ENCODE peak calls at places on chromosomes 12 and 14, in four cellular contexts. C, K, V and I are unnamed samples.

GRCh38 chr14:100747021-100747586 is 20.4 kb downstream of the DLK1 start:
- DNase-seq in C (peak; percentile 58), K (no peak), V (no peak), I (no peak)

GRCh38 chr14:52879958-52880357 is 70.9 kb downstream of the FERMT2 start:
- DNase-seq in C (no peak), K (no peak), V (no peak), I (no peak)

GRCh38 chr14:32727827-32728226 is 210.9 kb upstream of the NPAS3 start:
- DNase-seq in C (no peak), K (no peak), V (no peak), I (no peak)

GRCh38 chr14:45252356-45253069 is 489 bp downstream of the MIS18BP1 start:
- DNase-seq in C (no peak), K (peak; percentile 28), V (no peak), I (peak; percentile 33)

GRCh38 chr12:49225551-49226166 is 36.8 kb upstream of the TUBA1A start:
- DNase-seq in C (no peak), K (no peak), V (no peak), I (no peak)

GRCh38 chr12:104356231-104357115 is 52.9 kb downstream of the EID3 start:
- DNase-seq in C (peak; percentile 50), K (no peak), V (no peak), I (no peak)

GRCh38 chr14:31692376-31692781 is 131.2 kb downstream of the NUBPL start:
- DNase-seq in C (no peak), K (no peak), V (no peak), I (peak; percentile 24)

GRCh38 chr14:74975059-74975810 is 19.8 kb upstream of the PGF start:
- DNase-seq in C (peak; percentile 91), K (peak; percentile 53), V (peak; percentile 89), I (no peak)

GRCh38 chr14:32980178-32980886 is 41.7 kb downstream of the NPAS3 start:
- DNase-seq in C (no peak), K (no peak), V (no peak), I (no peak)

GRCh38 chr12:27680638-27681037 is 15.6 kb upstream of the REP15 start:
- DNase-seq in C (no peak), K (no peak), V (no peak), I (peak; percentile 57)

GRCh38 chr12:68521321-68521839 is 89.3 kb upstream of the RAP1B start:
- DNase-seq in C (no peak), K (no peak), V (no peak), I (no peak)

GRCh38 chr14:95544588-95544987 is 9.7 kb downstream of the GLRX5 start:
- DNase-seq in C (no peak), K (no peak), V (no peak), I (no peak)

GRCh38 chr12:69880566-69880965 is 55.5 kb downstream of the MYRFL start:
- DNase-seq in C (no peak), K (no peak), V (no peak), I (no peak)

GRCh38 chr12:119850330-119850729 is 26.8 kb downstream of the CIT start:
- DNase-seq in C (no peak), K (no peak), V (no peak), I (no peak)

GRCh38 chr12:63294327-63294632 is 143.3 kb upstream of the AVPR1A start:
- DNase-seq in C (no peak), K (no peak), V (no peak), I (no peak)

GRCh38 chr12:89217472-89217871 is 134.8 kb downstream of the DUSP6 start:
- DNase-seq in C (no peak), K (no peak), V (no peak), I (no peak)

GRCh38 chr12:131141483-131141882 is 187.8 kb downstream of the ADGRD1 start:
- DNase-seq in C (peak; percentile 57), K (no peak), V (no peak), I (no peak)

GRCh38 chr12:47894068-47894467 is 10.7 kb downstream of the VDR start:
- DNase-seq in C (peak; percentile 32), K (peak; percentile 17), V (no peak), I (no peak)

GRCh38 chr12:111426341-111427185 is 20.8 kb downstream of the SH2B3 start:
- DNase-seq in C (no peak), K (peak; percentile 77), V (no peak), I (no peak)

GRCh38 chr14:67532998-67533753 is at the start of gene PLEKHH1:
- DNase-seq in C (peak; percentile 89), K (peak; percentile 88), V (peak; percentile 67), I (peak; percentile 90)

GRCh38 chr12:20946732-20947131 is 136.2 kb downstream of the SLCO1B3 start:
- DNase-seq in C (no peak), K (peak; percentile 36), V (no peak), I (no peak)

GRCh38 chr12:97404549-97404948 is 58.1 kb upstream of the RMST start:
- DNase-seq in C (no peak), K (peak; percentile 20), V (no peak), I (peak; percentile 16)

GRCh38 chr14:70448633-70449032 is 3.3 kb upstream of the ADAM21 start:
- DNase-seq in C (no peak), K (no peak), V (no peak), I (peak; percentile 31)

GRCh38 chr14:69713127-69713800 is 53.7 kb upstream of the SRSF5 start:
- DNase-seq in C (no peak), K (no peak), V (no peak), I (peak; percentile 56)

GRCh38 chr12:75349946-75350345 is 15.5 kb downstream of the GLIPR1L1 start:
- DNase-seq in C (no peak), K (no peak), V (no peak), I (no peak)

GRCh38 chr12:111437816-111438454 is 32.2 kb downstream of the SH2B3 start:
- DNase-seq in C (no peak), K (peak; percentile 68), V (peak; percentile 76), I (no peak)

GRCh38 chr12:33588082-33588712 is 148.6 kb upstream of the SYT10 start:
- DNase-seq in C (no peak), K (no peak), V (peak; percentile 57), I (peak; percentile 58)

GRCh38 chr14:57865066-57865449 is 834 bp downstream of the SLC35F4 start:
- DNase-seq in C (no peak), K (no peak), V (no peak), I (no peak)

GRCh38 chr12:68327896-68328295 is 4.3 kb downstream of the MDM1 start:
- DNase-seq in C (no peak), K (no peak), V (no peak), I (no peak)

GRCh38 chr12:7141351-7142005 is 11.3 kb downstream of the CLSTN3 start:
- DNase-seq in C (no peak), K (no peak), V (no peak), I (no peak)

GRCh38 chr12:132314035-132314434 is 15.4 kb downstream of the GALNT9 start:
- DNase-seq in C (peak; percentile 14), K (no peak), V (no peak), I (no peak)

GRCh38 chr12:47574252-47575021 is 131.4 kb downstream of the RPAP3 start:
- DNase-seq in C (no peak), K (no peak), V (no peak), I (no peak)

GRCh38 chr12:85626031-85626781 is 210.0 kb downstream of the RASSF9 start:
- DNase-seq in C (no peak), K (no peak), V (no peak), I (no peak)

GRCh38 chr12:15001733-15002471 is 29.1 kb downstream of the PDE6H start:
- DNase-seq in C (peak; percentile 91), K (no peak), V (peak; percentile 57), I (no peak)

GRCh38 chr14:104690266-104690711 is 871 bp downstream of the INF2 start:
- DNase-seq in C (no peak), K (peak; percentile 81), V (no peak), I (peak; percentile 64)

GRCh38 chr12:87847147-87847546 is 182.1 kb downstream of the C12orf50 start:
- DNase-seq in C (no peak), K (no peak), V (no peak), I (no peak)

GRCh38 chr14:51724650-51725049 is 72.9 kb downstream of the FRMD6 start:
- DNase-seq in C (no peak), K (no peak), V (no peak), I (no peak)

GRCh38 chr12:52221912-52222457 is 11.1 kb upstream of the KRT7 start:
- DNase-seq in C (peak; percentile 66), K (peak; percentile 81), V (no peak), I (peak; percentile 51)

GRCh38 chr12:52217223-52217622 is 15.8 kb upstream of the KRT7 start:
- DNase-seq in C (peak; percentile 68), K (peak; percentile 93), V (no peak), I (peak; percentile 68)

GRCh38 chr12:52222692-52223091 is 10.4 kb upstream of the KRT7 start:
- DNase-seq in C (peak; percentile 26), K (no peak), V (no peak), I (no peak)

GRCh38 chr12:52223411-52224039 is 9.5 kb upstream of the KRT7 start:
- DNase-seq in C (no peak), K (no peak), V (no peak), I (no peak)

GRCh38 chr12:52220456-52220855 is 12.6 kb upstream of the KRT7 start:
- DNase-seq in C (peak; percentile 14), K (no peak), V (no peak), I (no peak)
- H3K4me1 ChIP-seq in C (peaks cover 7% of the 10 kb centered on the region), K (peaks cover 3% of the 10 kb centered on the region), V (peaks cover 38% of the 10 kb centered on the region), I (no peaks in the 10 kb centered on the region)

GRCh38 chr12:13536219-13536910 is 339.8 kb downstream of the EMP1 start:
- DNase-seq in C (no peak), K (no peak), V (no peak), I (no peak)
- H3K4me3 ChIP-seq in C (no peak overlapping the region), K (no peak overlapping the region), V (no peak overlapping the region), I (no peak overlapping the region)

DNA sequence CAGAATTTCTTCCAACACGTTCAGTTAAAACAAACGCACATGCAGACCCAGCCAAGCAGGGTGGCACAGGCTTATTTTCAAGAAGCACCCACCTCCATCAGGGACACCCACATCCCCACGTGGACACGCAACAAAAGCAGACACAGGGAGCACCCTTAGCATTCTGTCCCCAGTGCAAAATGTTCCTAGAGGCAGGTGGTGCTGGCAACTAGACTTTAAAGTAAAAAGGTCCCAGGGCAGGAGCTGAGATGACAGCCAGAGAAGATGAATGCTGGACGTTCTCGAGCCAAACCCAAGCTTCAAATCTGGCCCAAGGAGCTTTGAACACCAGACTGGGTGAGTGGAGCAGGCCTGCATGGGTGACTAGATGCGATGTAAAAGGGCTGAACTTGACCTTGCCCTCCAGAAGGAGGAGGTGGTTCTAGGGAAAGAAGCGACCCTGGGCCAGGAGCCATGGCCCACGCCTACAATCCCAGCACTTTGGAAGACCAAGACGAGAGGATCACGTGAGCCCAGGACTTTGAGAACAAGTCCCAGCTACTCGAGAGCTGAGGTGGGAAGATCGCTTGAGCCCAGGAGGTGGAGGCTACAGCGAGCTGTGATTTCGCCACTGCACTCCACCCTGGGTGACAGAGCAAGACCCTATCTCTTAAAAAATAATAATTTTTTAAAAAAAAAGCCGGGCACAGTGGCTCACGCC is 47.3 kb downstream of the KDM2B start:
- DNase-seq in C (peak; percentile 66), K (no peak), V (no peak), I (no peak)
- H3K4me1 ChIP-seq in C (peaks cover 39% of the 10 kb centered on the region), K (peaks cover 11% of the 10 kb centered on the region), V (peaks cover 23% of the 10 kb centered on the region), I (peaks cover 11% of the 10 kb centered on the region)

GRCh38 chr12:105382771-105383632 is 52.5 kb downstream of the C12orf75 start:
- DNase-seq in C (no peak), K (peak; percentile 40), V (no peak), I (peak; percentile 78)
- H3K4me3 ChIP-seq in C (peak overlapping the region; percentile 11), K (no peak overlapping the region), V (peak overlapping the region; percentile 22), I (no peak overlapping the region)

GRCh38 chr12:64889434-64890216 is 65.2 kb downstream of the TBC1D30 start:
- DNase-seq in C (no peak), K (no peak), V (no peak), I (peak; percentile 19)
- H3K4me1 ChIP-seq in C (no peaks in the 10 kb centered on the region), K (no peaks in the 10 kb centered on the region), V (no peaks in the 10 kb centered on the region), I (no peaks in the 10 kb centered on the region)

GRCh38 chr14:94357166-94357565 is 31.2 kb downstream of the SERPINA1 start:
- DNase-seq in C (no peak), K (no peak), V (no peak), I (no peak)
- H3K4me3 ChIP-seq in C (no peak overlapping the region), K (no peak overlapping the region), V (no peak overlapping the region), I (no peak overlapping the region)